ENCODE peak calls at places on chromosomes 2 and 18, in ten cellular contexts. V is A549, T is GM23338, W is choroid plexus epithelial cell, G is mesendoderm, Y is cardiac fibroblast, F is body of pancreas, M is LNCaP clone FGC, I is GM23248, O is heart left ventricle. N is an unnamed sample.

GRCh38 chr2:234595829-234596228 is 98.9 kb upstream of the ARL4C start:
- DNase-seq in V (no peak), T (no peak), W (peak; percentile 32), G (no peak), Y (peak; percentile 4), F (no peak), M (no peak), I (peak; percentile 44), O (no peak), N (no peak)

GRCh38 chr2:235319095-235319494 is 174.7 kb upstream of the AGAP1 start:
- DNase-seq in V (no peak), T (no peak), W (no peak), G (no peak), Y (no peak), F (no peak), M (no peak), I (no peak), O (no peak), N (no peak)

GRCh38 chr2:236170678-236171212 is 2.6 kb upstream of the GBX2 start:
- DNase-seq in V (no peak), T (no peak), W (no peak), G (peak; percentile 38), Y (no peak), F (no peak), M (no peak), I (no peak), O (no peak), N (peak; percentile 69)

GRCh38 chr2:43082111-43082877 is 144.1 kb downstream of the ZFP36L2 start:
- DNase-seq in V (peak; percentile 76), T (no peak), W (peak; percentile 87), G (no peak), Y (peak; percentile 94), F (peak; percentile 51), M (no peak), I (peak; percentile 78), O (peak; percentile 89), N (peak; percentile 95)

GRCh38 chr18:75041586-75041985 is 167.4 kb downstream of the PTGR3 start:
- DNase-seq in V (peak; percentile 24), T (peak; percentile 52), W (peak; percentile 61), G (no peak), Y (peak; percentile 53), F (no peak), M (no peak), I (peak; percentile 28), O (no peak), N (no peak)

GRCh38 chr18:73461780-73462059 is 593.9 kb upstream of the NETO1 start:
- DNase-seq in V (no peak), T (no peak), W (peak; percentile 55), G (no peak), Y (peak; percentile 10), F (no peak), M (no peak), I (peak; percentile 28), O (no peak), N (no peak)

GRCh38 chr2:3608373-3609278 is 13.7 kb downstream of the COLEC11 start:
- DNase-seq in V (no peak), T (no peak), W (no peak), G (no peak), Y (no peak), F (no peak), M (no peak), I (no peak), O (no peak), N (no peak)

GRCh38 chr2:27992787-27993747 is 102.5 kb downstream of the BABAM2 start:
- DNase-seq in V (peak; percentile 58), T (peak; percentile 29), W (peak; percentile 64), G (peak; percentile 63), Y (peak; percentile 59), F (no peak), M (no peak), I (peak; percentile 65), O (no peak), N (peak; percentile 73)

DNA sequence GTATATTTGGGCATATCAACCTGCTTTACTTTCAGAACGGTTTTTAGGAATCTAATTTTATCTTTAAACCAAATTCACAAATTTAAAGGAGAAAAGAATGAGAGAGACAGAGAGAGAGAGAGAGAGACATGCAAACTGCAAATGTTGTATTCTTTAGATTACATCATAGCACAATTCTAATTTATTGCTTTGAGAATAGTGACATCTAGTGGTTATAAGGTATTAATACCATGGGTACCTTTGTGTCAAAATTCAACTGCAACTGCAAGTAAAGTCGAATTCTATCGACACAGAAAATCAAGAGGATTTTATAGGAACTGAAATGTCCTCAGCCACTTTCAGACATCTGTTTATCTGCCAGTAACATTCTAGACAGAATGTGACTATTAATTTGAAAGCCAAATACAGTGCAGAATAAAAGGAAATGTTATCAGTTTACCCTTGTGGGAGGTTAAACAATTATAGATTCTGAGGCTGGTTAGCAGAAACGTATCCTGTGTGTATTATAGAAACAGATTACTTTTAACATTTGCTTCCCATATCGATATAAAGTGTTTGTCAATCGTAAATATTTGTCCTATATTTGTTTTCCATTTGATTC is 529.8 kb upstream of the VRK2 start:
- DNase-seq in V (peak; percentile 57), T (peak; percentile 73), W (peak; percentile 69), G (peak; percentile 60), Y (peak; percentile 51), F (no peak), M (no peak), I (peak; percentile 64), O (no peak), N (peak; percentile 23)
- H3K4me3 ChIP-seq in V (no peak overlapping the region), T (no peak overlapping the region), W (no peak overlapping the region), G (no peak overlapping the region), Y (no peak overlapping the region), F (no peak overlapping the region), M (no peak overlapping the region), I (no peak overlapping the region), O (no peak overlapping the region), N (no peak overlapping the region)

GRCh38 chr2:84881581-84882414 is 914 bp upstream of the TRABD2A start:
- DNase-seq in V (peak; percentile 86), T (peak; percentile 96), W (peak; percentile 88), G (peak; percentile 92), Y (peak; percentile 83), F (peak; percentile 78), M (peak; percentile 55), I (peak; percentile 92), O (peak; percentile 81), N (peak; percentile 97)

GRCh38 chr2:84880645-84881521 is at the start of gene TRABD2A:
- DNase-seq in V (peak; percentile 40), T (peak; percentile 81), W (no peak), G (peak; percentile 75), Y (no peak), F (no peak), M (no peak), I (peak; percentile 57), O (peak; percentile 29), N (peak; percentile 81)

GRCh38 chr2:84882775-84883550 is 2.1 kb upstream of the TRABD2A start:
- DNase-seq in V (no peak), T (no peak), W (no peak), G (no peak), Y (no peak), F (no peak), M (no peak), I (peak; percentile 29), O (no peak), N (no peak)

GRCh38 chr2:84884396-84884795 is 3.5 kb upstream of the TRABD2A start:
- DNase-seq in V (no peak), T (no peak), W (peak; percentile 61), G (no peak), Y (no peak), F (no peak), M (no peak), I (no peak), O (no peak), N (no peak)

GRCh38 chr2:84882415-84882738 is 1.5 kb upstream of the TRABD2A start:
- DNase-seq in V (no peak), T (no peak), W (no peak), G (no peak), Y (no peak), F (no peak), M (no peak), I (no peak), O (no peak), N (no peak)
- H3K4me3 ChIP-seq in V (peak overlapping the region; percentile 50), T (no peak overlapping the region), W (no peak overlapping the region), G (no peak overlapping the region), Y (no peak overlapping the region), F (no peak overlapping the region), M (no peak overlapping the region), I (peak overlapping the region; percentile 79), O (no peak overlapping the region), N (peak overlapping the region; percentile 72)

GRCh38 chr2:9002637-9003365 is 683 bp downstream of the MBOAT2 start:
- DNase-seq in V (peak; percentile 37), T (peak; percentile 54), W (no peak), G (peak; percentile 70), Y (peak; percentile 14), F (no peak), M (no peak), I (peak; percentile 48), O (peak; percentile 31), N (peak; percentile 69)

GRCh38 chr2:9003616-9004337 is at the start of gene MBOAT2:
- DNase-seq in V (peak; percentile 92), T (peak; percentile 96), W (peak; percentile 94), G (peak; percentile 96), Y (peak; percentile 97), F (peak; percentile 83), M (peak; percentile 58), I (peak; percentile 93), O (peak; percentile 91), N (peak; percentile 99)

GRCh38 chr2:9006368-9006767 is 2.9 kb upstream of the MBOAT2 start:
- DNase-seq in V (no peak), T (no peak), W (no peak), G (no peak), Y (no peak), F (no peak), M (no peak), I (no peak), O (no peak), N (no peak)

GRCh38 chr2:9003366-9003615 is 193 bp downstream of the MBOAT2 start:
- DNase-seq in V (no peak), T (no peak), W (no peak), G (no peak), Y (no peak), F (no peak), M (no peak), I (no peak), O (no peak), N (no peak)

DNA sequence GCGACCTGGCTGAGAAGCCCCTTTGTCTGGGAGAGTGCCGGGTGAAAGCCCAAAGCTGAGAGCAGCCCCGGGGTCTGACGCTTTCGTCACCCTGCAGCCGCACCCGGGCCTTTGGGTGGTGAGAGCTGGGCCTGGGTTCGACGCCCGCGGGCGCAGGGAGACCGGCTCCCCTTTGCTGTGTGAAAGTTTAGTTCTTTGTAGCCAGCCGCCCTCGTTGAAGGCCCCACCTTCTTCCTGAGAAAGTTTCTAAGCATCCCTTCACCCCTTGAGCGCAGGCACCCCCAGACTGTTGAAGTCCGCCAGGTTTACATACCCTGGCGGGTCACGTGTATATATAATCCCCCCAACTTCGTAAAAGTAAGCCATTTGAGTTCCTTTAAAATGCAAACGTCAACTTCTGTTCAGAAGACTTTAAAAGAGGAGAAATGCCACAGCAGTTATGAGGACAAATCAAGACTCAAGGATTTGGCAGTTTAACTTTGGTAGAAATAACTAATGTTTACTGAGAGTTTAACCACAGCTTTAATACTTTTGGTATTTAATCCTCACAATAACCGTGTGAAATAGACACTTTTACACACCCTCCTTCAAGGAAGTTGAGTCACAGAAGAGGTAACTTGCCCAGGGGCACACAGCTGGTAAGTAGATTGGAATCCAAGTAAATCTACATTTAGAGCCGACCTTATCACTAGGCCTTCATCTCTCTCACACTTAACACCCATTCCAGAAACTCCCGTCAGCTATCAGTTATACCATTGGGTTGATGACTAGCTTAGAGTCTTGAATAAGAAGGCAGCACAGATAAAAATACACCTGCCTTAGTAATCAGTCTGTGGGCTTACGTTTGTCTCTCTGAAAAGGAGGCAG is 1.1 kb upstream of the MBOAT2 start:
- DNase-seq in V (no peak), T (no peak), W (no peak), G (peak; percentile 96), Y (no peak), F (no peak), M (no peak), I (peak; percentile 68), O (no peak), N (peak; percentile 88)
- H3K4me3 ChIP-seq in V (peak overlapping the region; percentile 94), T (peak overlapping the region; percentile 79), W (peak overlapping the region; percentile 74), G (peak overlapping the region; percentile 3), Y (peak overlapping the region; percentile 71), F (peak overlapping the region; percentile 48), M (peak overlapping the region; percentile 59), I (peak overlapping the region; percentile 93), O (peak overlapping the region; percentile 88), N (peak overlapping the region; percentile 78)

DNA sequence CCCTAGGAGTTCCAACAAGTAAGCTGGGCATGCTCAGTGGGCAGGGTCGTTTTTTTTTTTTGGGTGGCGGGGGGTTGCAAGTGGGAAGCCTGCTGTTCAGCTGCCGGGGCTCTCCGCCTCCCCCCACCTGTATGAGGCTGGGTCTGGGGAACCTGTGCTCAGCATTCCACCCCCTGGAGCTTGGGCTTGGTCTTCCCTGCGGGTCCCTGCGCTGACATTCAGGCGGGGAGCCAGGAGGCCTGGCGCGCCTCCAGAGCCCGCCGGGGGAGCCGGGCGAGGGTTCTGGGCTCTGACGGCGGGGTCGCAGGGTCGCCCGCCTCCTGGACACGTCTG is 821 bp upstream of the GPD2 start:
- DNase-seq in V (no peak), T (no peak), W (no peak), G (no peak), Y (no peak), F (no peak), M (no peak), I (no peak), O (no peak), N (no peak)
- H3K4me3 ChIP-seq in V (peak overlapping the region; percentile 69), T (peak overlapping the region; percentile 73), W (peak overlapping the region; percentile 77), G (peak overlapping the region; percentile 50), Y (peak overlapping the region; percentile 65), F (peak overlapping the region; percentile 61), M (peak overlapping the region; percentile 55), I (peak overlapping the region; percentile 80), O (peak overlapping the region; percentile 83), N (peak overlapping the region; percentile 85)